ENCODE peak calls at places on chromosomes 3 and 15, in five cellular contexts. One of them, this sample, is unnamed. For H3K4me1, the result is how much of the 10 kb centered on the place peaks cover.

GRCh38 chr3:140829796-140830195 is 111.8 kb upstream of the SLC25A36 start:
- DNase-seq in right cardiac atrium: no peak
- DNase-seq in upper lobe of right lung: no peak
- DNase-seq in mammary epithelial cell: no peak
- DNase-seq in mucosa of descending colon: no peak
- DNase-seq in this sample: no peak

GRCh38 chr3:139934557-139935070 is 371 bp upstream of the CLSTN2 start:
- DNase-seq in mucosa of descending colon: peak
- DNase-seq in upper lobe of right lung: peak
- DNase-seq in mammary epithelial cell: peak
- DNase-seq in right cardiac atrium: peak
- DNase-seq in this sample: peak

GRCh38 chr3:22886394-22886793 is 316.7 kb upstream of the UBE2E2 start:
- DNase-seq in mammary epithelial cell: no peak
- DNase-seq in upper lobe of right lung: no peak
- DNase-seq in mucosa of descending colon: peak
- DNase-seq in right cardiac atrium: peak
- DNase-seq in this sample: peak

GRCh38 chr15:46277994-46278885 is 643.4 kb downstream of the SQOR start:
- DNase-seq in right cardiac atrium: no peak
- DNase-seq in mammary epithelial cell: no peak
- DNase-seq in upper lobe of right lung: no peak
- DNase-seq in mucosa of descending colon: no peak
- DNase-seq in this sample: no peak

GRCh38 chr15:100201376-100202280 is 140.1 kb downstream of the ADAMTS17 start:
- DNase-seq in right cardiac atrium: no peak
- DNase-seq in mammary epithelial cell: no peak
- DNase-seq in mucosa of descending colon: no peak
- DNase-seq in upper lobe of right lung: no peak
- DNase-seq in this sample: no peak

GRCh38 chr15:78565951-78566774 is 843 bp downstream of the CHRNA5 start:
- DNase-seq in mammary epithelial cell: peak
- DNase-seq in mucosa of descending colon: no peak
- DNase-seq in upper lobe of right lung: no peak
- DNase-seq in right cardiac atrium: no peak
- DNase-seq in this sample: no peak

GRCh38 chr15:95119041-95119440 is 887.7 kb downstream of the MCTP2 start:
- DNase-seq in mucosa of descending colon: no peak
- DNase-seq in upper lobe of right lung: no peak
- DNase-seq in mammary epithelial cell: peak
- DNase-seq in right cardiac atrium: no peak
- DNase-seq in this sample: no peak

GRCh38 chr3:69326821-69327433 is 59.0 kb downstream of the FRMD4B start:
- DNase-seq in mammary epithelial cell: no peak
- DNase-seq in mucosa of descending colon: peak
- DNase-seq in right cardiac atrium: no peak
- DNase-seq in upper lobe of right lung: no peak
- DNase-seq in this sample: no peak

GRCh38 chr3:141870091-141870687 is 6.3 kb upstream of the ATP1B3 start:
- DNase-seq in upper lobe of right lung: no peak
- DNase-seq in right cardiac atrium: no peak
- DNase-seq in mucosa of descending colon: no peak
- DNase-seq in mammary epithelial cell: no peak
- DNase-seq in this sample: no peak

GRCh38 chr3:71304684-71305083 is 278.8 kb downstream of the FOXP1 start:
- DNase-seq in mammary epithelial cell: peak
- DNase-seq in mucosa of descending colon: peak
- DNase-seq in right cardiac atrium: peak
- DNase-seq in upper lobe of right lung: no peak
- DNase-seq in this sample: peak

GRCh38 chr3:46422617-46423016 is 15.6 kb downstream of the CCRL2 start:
- DNase-seq in right cardiac atrium: no peak
- DNase-seq in upper lobe of right lung: no peak
- DNase-seq in mammary epithelial cell: peak
- DNase-seq in mucosa of descending colon: peak
- DNase-seq in this sample: no peak

GRCh38 chr3:41173926-41174702 is 25.2 kb upstream of the CTNNB1 start:
- DNase-seq in right cardiac atrium: no peak
- DNase-seq in mucosa of descending colon: no peak
- DNase-seq in mammary epithelial cell: no peak
- DNase-seq in upper lobe of right lung: no peak
- DNase-seq in this sample: no peak

GRCh38 chr15:45179221-45179985 is 8.4 kb downstream of the SHF start:
- DNase-seq in upper lobe of right lung: peak
- DNase-seq in mammary epithelial cell: peak
- DNase-seq in right cardiac atrium: no peak
- DNase-seq in mucosa of descending colon: peak
- DNase-seq in this sample: no peak

GRCh38 chr3:49412632-49413337 is 562 bp downstream of the TCTA start:
- DNase-seq in mammary epithelial cell: no peak
- DNase-seq in right cardiac atrium: no peak
- DNase-seq in mucosa of descending colon: no peak
- DNase-seq in upper lobe of right lung: no peak
- DNase-seq in this sample: no peak

GRCh38 chr3:165770781-165771180 is 66.4 kb downstream of the BCHE start:
- DNase-seq in upper lobe of right lung: no peak
- DNase-seq in right cardiac atrium: no peak
- DNase-seq in mucosa of descending colon: no peak
- DNase-seq in mammary epithelial cell: no peak
- DNase-seq in this sample: no peak

GRCh38 chr3:31544634-31545033 is 11.9 kb downstream of the STT3B start:
- DNase-seq in upper lobe of right lung: peak
- DNase-seq in right cardiac atrium: peak
- DNase-seq in mucosa of descending colon: no peak
- DNase-seq in mammary epithelial cell: no peak
- DNase-seq in this sample: no peak

GRCh38 chr3:58576716-58577115 is 475 bp downstream of the FAM107A start:
- DNase-seq in upper lobe of right lung: no peak
- DNase-seq in mammary epithelial cell: no peak
- DNase-seq in mucosa of descending colon: no peak
- DNase-seq in right cardiac atrium: no peak
- DNase-seq in this sample: no peak

GRCh38 chr15:89642106-89642505 is 13.2 kb downstream of the KIF7 start:
- DNase-seq in mammary epithelial cell: no peak
- DNase-seq in upper lobe of right lung: no peak
- DNase-seq in right cardiac atrium: no peak
- DNase-seq in mucosa of descending colon: no peak
- DNase-seq in this sample: peak

GRCh38 chr3:129182390-129183180 is 1.1 kb downstream of the CNBP start:
- DNase-seq in right cardiac atrium: no peak
- DNase-seq in upper lobe of right lung: no peak
- DNase-seq in mammary epithelial cell: peak
- DNase-seq in mucosa of descending colon: no peak
- DNase-seq in this sample: no peak

GRCh38 chr3:73385538-73385937 is 239.2 kb downstream of the PDZRN3 start:
- DNase-seq in right cardiac atrium: no peak
- DNase-seq in upper lobe of right lung: no peak
- DNase-seq in mucosa of descending colon: no peak
- DNase-seq in mammary epithelial cell: no peak
- DNase-seq in this sample: no peak

GRCh38 chr3:36840453-36840921 is 76.1 kb upstream of the DCLK3 start:
- DNase-seq in right cardiac atrium: peak
- DNase-seq in mucosa of descending colon: no peak
- DNase-seq in upper lobe of right lung: no peak
- DNase-seq in mammary epithelial cell: no peak
- DNase-seq in this sample: no peak

GRCh38 chr3:27535809-27536392 is 51.7 kb upstream of the SLC4A7 start:
- DNase-seq in mammary epithelial cell: peak
- DNase-seq in right cardiac atrium: no peak
- DNase-seq in upper lobe of right lung: no peak
- DNase-seq in mucosa of descending colon: no peak
- DNase-seq in this sample: no peak

GRCh38 chr3:13069495-13069894 is 3.7 kb downstream of the IQSEC1 start:
- DNase-seq in mucosa of descending colon: no peak
- DNase-seq in right cardiac atrium: no peak
- DNase-seq in mammary epithelial cell: no peak
- DNase-seq in upper lobe of right lung: no peak
- DNase-seq in this sample: no peak

GRCh38 chr15:58383876-58384275 is 47.9 kb upstream of the LIPC start:
- DNase-seq in mucosa of descending colon: no peak
- DNase-seq in upper lobe of right lung: no peak
- DNase-seq in mammary epithelial cell: no peak
- DNase-seq in right cardiac atrium: no peak
- DNase-seq in this sample: no peak

GRCh38 chr3:146503459-146504202 is 34.3 kb upstream of the PLSCR2 start:
- DNase-seq in mucosa of descending colon: peak
- DNase-seq in upper lobe of right lung: no peak
- DNase-seq in mammary epithelial cell: peak
- DNase-seq in right cardiac atrium: no peak
- DNase-seq in this sample: no peak

GRCh38 chr3:119145500-119146167 is at the start of gene TEX55:
- DNase-seq in right cardiac atrium: peak
- DNase-seq in upper lobe of right lung: peak
- DNase-seq in mucosa of descending colon: peak
- DNase-seq in mammary epithelial cell: peak
- DNase-seq in this sample: peak

GRCh38 chr3:26198609-26199008 is 408.7 kb downstream of the OXSM start:
- DNase-seq in right cardiac atrium: no peak
- DNase-seq in upper lobe of right lung: no peak
- DNase-seq in mammary epithelial cell: no peak
- DNase-seq in mucosa of descending colon: no peak
- DNase-seq in this sample: no peak
- H3K4me3 ChIP-seq in right cardiac atrium: no peak
- H3K4me3 ChIP-seq in upper lobe of right lung: no peak
- H3K4me3 ChIP-seq in mammary epithelial cell: no peak
- H3K4me3 ChIP-seq in mucosa of descending colon: no peak
- H3K4me3 ChIP-seq in this sample: no peak

GRCh38 chr3:185716436-185717090 is 108.3 kb downstream of the IGF2BP2 start:
- DNase-seq in mammary epithelial cell: no peak
- DNase-seq in right cardiac atrium: no peak
- DNase-seq in upper lobe of right lung: no peak
- DNase-seq in mucosa of descending colon: peak
- DNase-seq in this sample: no peak

GRCh38 chr3:185717121-185717520 is 107.7 kb downstream of the IGF2BP2 start:
- DNase-seq in upper lobe of right lung: no peak
- DNase-seq in right cardiac atrium: no peak
- DNase-seq in mucosa of descending colon: no peak
- DNase-seq in mammary epithelial cell: peak
- DNase-seq in this sample: no peak

GRCh38 chr3:185720326-185720725 is 104.5 kb downstream of the IGF2BP2 start:
- DNase-seq in upper lobe of right lung: no peak
- DNase-seq in right cardiac atrium: no peak
- DNase-seq in mammary epithelial cell: no peak
- DNase-seq in mucosa of descending colon: no peak
- DNase-seq in this sample: no peak

GRCh38 chr3:185718736-185719456 is 105.9 kb downstream of the IGF2BP2 start:
- DNase-seq in upper lobe of right lung: no peak
- DNase-seq in mammary epithelial cell: no peak
- DNase-seq in mucosa of descending colon: no peak
- DNase-seq in right cardiac atrium: no peak
- DNase-seq in this sample: no peak

DNA sequence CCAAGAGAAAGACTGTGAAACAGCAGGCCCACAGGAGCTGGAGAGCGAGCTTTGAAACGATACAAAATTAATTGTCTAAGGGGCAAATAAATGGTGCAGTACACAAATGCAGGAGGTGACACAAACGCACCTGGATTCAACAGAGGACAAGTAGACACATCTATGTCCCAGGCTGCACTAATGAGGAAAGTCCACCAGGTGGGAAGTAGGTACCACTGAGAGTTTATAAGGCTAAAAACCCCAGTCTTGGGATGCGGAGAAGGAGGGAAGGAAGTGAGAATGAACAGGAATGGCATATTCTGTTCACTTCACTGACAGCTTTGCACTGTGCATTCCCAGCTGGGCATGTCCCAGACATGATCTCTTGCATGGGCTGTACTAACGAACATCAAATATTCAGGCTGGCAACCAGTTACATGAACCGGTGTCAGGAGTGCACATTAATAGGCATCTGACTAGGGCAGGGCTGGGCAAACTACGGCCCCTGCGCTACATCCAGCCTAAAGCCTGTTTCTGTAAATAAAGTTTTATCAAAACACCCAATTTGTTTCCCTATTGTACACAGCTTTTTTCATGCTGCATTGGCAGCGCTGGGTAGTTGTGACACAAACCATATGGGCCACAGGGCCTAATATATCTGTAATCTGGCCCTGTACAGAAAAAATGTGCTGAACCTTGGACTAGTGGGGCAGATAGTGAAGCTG is 107.1 kb downstream of the IGF2BP2 start:
- DNase-seq in mucosa of descending colon: no peak
- DNase-seq in mammary epithelial cell: peak
- DNase-seq in upper lobe of right lung: no peak
- DNase-seq in right cardiac atrium: no peak
- DNase-seq in this sample: no peak
- H3K4me1 ChIP-seq in mucosa of descending colon: under half
- H3K4me1 ChIP-seq in mammary epithelial cell: half or more
- H3K4me1 ChIP-seq in upper lobe of right lung: under half
- H3K4me1 ChIP-seq in right cardiac atrium: under half
- H3K4me1 ChIP-seq in this sample: under half

GRCh38 chr15:74176262-74177208 is 3.0 kb downstream of the ISLR start:
- DNase-seq in mucosa of descending colon: no peak
- DNase-seq in upper lobe of right lung: peak
- DNase-seq in mammary epithelial cell: no peak
- DNase-seq in right cardiac atrium: no peak
- DNase-seq in this sample: no peak
- H3K4me3 ChIP-seq in mucosa of descending colon: no peak
- H3K4me3 ChIP-seq in upper lobe of right lung: no peak
- H3K4me3 ChIP-seq in mammary epithelial cell: no peak
- H3K4me3 ChIP-seq in right cardiac atrium: no peak
- H3K4me3 ChIP-seq in this sample: no peak

GRCh38 chr3:109831403-109831802 is 494.1 kb upstream of the DPPA4 start:
- DNase-seq in right cardiac atrium: no peak
- DNase-seq in mucosa of descending colon: no peak
- DNase-seq in upper lobe of right lung: no peak
- DNase-seq in mammary epithelial cell: no peak
- DNase-seq in this sample: no peak

GRCh38 chr3:109825971-109826810 is 488.8 kb upstream of the DPPA4 start:
- DNase-seq in mammary epithelial cell: no peak
- DNase-seq in mucosa of descending colon: no peak
- DNase-seq in right cardiac atrium: no peak
- DNase-seq in upper lobe of right lung: no peak
- DNase-seq in this sample: no peak
- H3K4me1 ChIP-seq in mammary epithelial cell: under half
- H3K4me1 ChIP-seq in mucosa of descending colon: under half
- H3K4me1 ChIP-seq in right cardiac atrium: under half
- H3K4me1 ChIP-seq in upper lobe of right lung: under half
- H3K4me1 ChIP-seq in this sample: under half

DNA sequence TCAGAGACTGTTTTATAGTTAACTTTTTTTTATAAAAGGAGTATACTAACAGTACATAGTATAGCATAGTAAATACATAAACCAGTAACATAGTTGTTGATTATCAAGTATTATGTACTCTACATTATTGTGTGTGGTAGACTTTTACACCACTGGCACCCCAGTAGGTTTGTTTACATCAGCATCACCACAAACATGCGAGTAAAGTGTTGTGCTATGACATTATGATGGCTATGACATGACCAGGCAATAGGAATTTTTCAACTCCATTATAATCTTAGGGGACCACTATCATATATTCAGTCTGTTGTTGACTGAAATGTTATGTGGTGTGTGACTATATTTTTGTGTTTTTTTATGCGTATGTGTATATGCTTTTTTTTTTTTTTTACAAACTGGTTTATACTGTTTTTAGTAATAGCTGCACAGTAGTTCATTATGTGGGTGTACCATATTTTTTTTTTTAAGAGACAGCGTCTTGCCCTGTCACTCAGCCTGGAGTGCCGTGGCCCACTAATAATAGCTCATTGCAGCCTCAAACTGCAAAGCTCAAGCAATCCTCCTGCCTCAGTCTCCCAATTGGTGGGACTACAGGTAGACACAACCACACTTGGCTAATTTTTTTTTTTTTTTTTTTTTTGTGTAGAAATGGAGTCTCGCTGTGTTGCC is 1.9 kb downstream of the CAPN7 start:
- DNase-seq in right cardiac atrium: no peak
- DNase-seq in mucosa of descending colon: no peak
- DNase-seq in mammary epithelial cell: no peak
- DNase-seq in upper lobe of right lung: no peak
- DNase-seq in this sample: no peak
- H3K4me3 ChIP-seq in right cardiac atrium: peak
- H3K4me3 ChIP-seq in mucosa of descending colon: no peak
- H3K4me3 ChIP-seq in mammary epithelial cell: peak
- H3K4me3 ChIP-seq in upper lobe of right lung: peak
- H3K4me3 ChIP-seq in this sample: no peak